ENCODE peak calls at places on chromosomes 13 and 19, in ten cellular contexts. One of them, this sample, is unnamed.

GRCh38 chr13:25743426-25743825 is 308.4 kb downstream of the SHISA2 start:
- DNase-seq in kidney: no peak
- DNase-seq in PC-9: no peak
- DNase-seq in brain microvascular endothelial cell: no peak
- DNase-seq in psoas muscle: no peak
- DNase-seq in dorsolateral prefrontal cortex: no peak
- DNase-seq in body of pancreas: no peak
- DNase-seq in breast epithelium: no peak
- DNase-seq in cardiac muscle cell: no peak
- DNase-seq in OCI-LY7: no peak
- DNase-seq in this sample: no peak

GRCh38 chr19:35513975-35514809 is 743 bp upstream of the DMKN start:
- DNase-seq in kidney: no peak
- DNase-seq in PC-9: peak; percentile 43
- DNase-seq in brain microvascular endothelial cell: no peak
- DNase-seq in psoas muscle: no peak
- DNase-seq in dorsolateral prefrontal cortex: no peak
- DNase-seq in body of pancreas: no peak
- DNase-seq in breast epithelium: no peak
- DNase-seq in cardiac muscle cell: peak; percentile 72
- DNase-seq in OCI-LY7: no peak
- DNase-seq in this sample: no peak

GRCh38 chr13:46845146-46845545 is 48.2 kb upstream of the ESD start:
- DNase-seq in kidney: no peak
- DNase-seq in PC-9: no peak
- DNase-seq in brain microvascular endothelial cell: no peak
- DNase-seq in psoas muscle: no peak
- DNase-seq in dorsolateral prefrontal cortex: no peak
- DNase-seq in body of pancreas: no peak
- DNase-seq in breast epithelium: no peak
- DNase-seq in cardiac muscle cell: no peak
- DNase-seq in OCI-LY7: no peak
- DNase-seq in this sample: no peak

GRCh38 chr13:110426745-110427144 is 119.7 kb downstream of the COL4A2 start:
- DNase-seq in kidney: no peak
- DNase-seq in PC-9: no peak
- DNase-seq in brain microvascular endothelial cell: no peak
- DNase-seq in psoas muscle: no peak
- DNase-seq in dorsolateral prefrontal cortex: no peak
- DNase-seq in body of pancreas: no peak
- DNase-seq in breast epithelium: no peak
- DNase-seq in cardiac muscle cell: no peak
- DNase-seq in OCI-LY7: no peak
- DNase-seq in this sample: no peak

GRCh38 chr13:47853236-47853635 is 147.8 kb downstream of the SUCLA2 start:
- DNase-seq in kidney: no peak
- DNase-seq in PC-9: no peak
- DNase-seq in brain microvascular endothelial cell: peak; percentile 59
- DNase-seq in psoas muscle: no peak
- DNase-seq in dorsolateral prefrontal cortex: no peak
- DNase-seq in body of pancreas: no peak
- DNase-seq in breast epithelium: no peak
- DNase-seq in cardiac muscle cell: peak; percentile 26
- DNase-seq in OCI-LY7: no peak
- DNase-seq in this sample: no peak

GRCh38 chr13:49938274-49938673 is 2.1 kb upstream of the SPRYD7 start:
- DNase-seq in kidney: no peak
- DNase-seq in PC-9: no peak
- DNase-seq in brain microvascular endothelial cell: no peak
- DNase-seq in psoas muscle: no peak
- DNase-seq in dorsolateral prefrontal cortex: no peak
- DNase-seq in body of pancreas: peak; percentile 20
- DNase-seq in breast epithelium: no peak
- DNase-seq in cardiac muscle cell: no peak
- DNase-seq in OCI-LY7: peak; percentile 83
- DNase-seq in this sample: no peak

GRCh38 chr13:35144496-35144895 is 202.4 kb downstream of the NBEA start:
- DNase-seq in kidney: no peak
- DNase-seq in PC-9: peak; percentile 1
- DNase-seq in brain microvascular endothelial cell: peak; percentile 7
- DNase-seq in psoas muscle: no peak
- DNase-seq in dorsolateral prefrontal cortex: no peak
- DNase-seq in body of pancreas: no peak
- DNase-seq in breast epithelium: no peak
- DNase-seq in cardiac muscle cell: peak; percentile 50
- DNase-seq in OCI-LY7: no peak
- DNase-seq in this sample: no peak

GRCh38 chr19:45476349-45476717 is 8.5 kb downstream of the FOSB start:
- DNase-seq in kidney: no peak
- DNase-seq in PC-9: no peak
- DNase-seq in brain microvascular endothelial cell: peak; percentile 60
- DNase-seq in psoas muscle: no peak
- DNase-seq in dorsolateral prefrontal cortex: no peak
- DNase-seq in body of pancreas: no peak
- DNase-seq in breast epithelium: no peak
- DNase-seq in cardiac muscle cell: no peak
- DNase-seq in OCI-LY7: no peak
- DNase-seq in this sample: no peak

GRCh38 chr19:2815923-2816322 is 3.7 kb upstream of the ZNF554 start:
- DNase-seq in kidney: peak; percentile 59
- DNase-seq in PC-9: no peak
- DNase-seq in brain microvascular endothelial cell: no peak
- DNase-seq in psoas muscle: no peak
- DNase-seq in dorsolateral prefrontal cortex: no peak
- DNase-seq in body of pancreas: no peak
- DNase-seq in breast epithelium: no peak
- DNase-seq in cardiac muscle cell: no peak
- DNase-seq in OCI-LY7: no peak
- DNase-seq in this sample: no peak

GRCh38 chr13:37617162-37617561 is 18.6 kb upstream of the POSTN start:
- DNase-seq in kidney: no peak
- DNase-seq in PC-9: peak; percentile 14
- DNase-seq in brain microvascular endothelial cell: peak; percentile 90
- DNase-seq in psoas muscle: no peak
- DNase-seq in dorsolateral prefrontal cortex: no peak
- DNase-seq in body of pancreas: no peak
- DNase-seq in breast epithelium: no peak
- DNase-seq in cardiac muscle cell: peak; percentile 85
- DNase-seq in OCI-LY7: no peak
- DNase-seq in this sample: no peak

GRCh38 chr19:10624585-10624984 is 768 bp upstream of the SLC44A2 start:
- DNase-seq in kidney: no peak
- DNase-seq in PC-9: no peak
- DNase-seq in brain microvascular endothelial cell: no peak
- DNase-seq in psoas muscle: no peak
- DNase-seq in dorsolateral prefrontal cortex: no peak
- DNase-seq in body of pancreas: no peak
- DNase-seq in breast epithelium: no peak
- DNase-seq in cardiac muscle cell: no peak
- DNase-seq in OCI-LY7: no peak
- DNase-seq in this sample: no peak

GRCh38 chr19:10620786-10621185 is 4.6 kb upstream of the SLC44A2 start:
- DNase-seq in kidney: no peak
- DNase-seq in PC-9: no peak
- DNase-seq in brain microvascular endothelial cell: no peak
- DNase-seq in psoas muscle: no peak
- DNase-seq in dorsolateral prefrontal cortex: no peak
- DNase-seq in body of pancreas: no peak
- DNase-seq in breast epithelium: no peak
- DNase-seq in cardiac muscle cell: no peak
- DNase-seq in OCI-LY7: no peak
- DNase-seq in this sample: no peak

GRCh38 chr19:10625762-10626138 is 397 bp downstream of the SLC44A2 start:
- DNase-seq in kidney: no peak
- DNase-seq in PC-9: no peak
- DNase-seq in brain microvascular endothelial cell: no peak
- DNase-seq in psoas muscle: no peak
- DNase-seq in dorsolateral prefrontal cortex: no peak
- DNase-seq in body of pancreas: no peak
- DNase-seq in breast epithelium: no peak
- DNase-seq in cardiac muscle cell: no peak
- DNase-seq in OCI-LY7: no peak
- DNase-seq in this sample: peak; percentile 29

GRCh38 chr19:10621966-10622365 is 3.4 kb upstream of the SLC44A2 start:
- DNase-seq in kidney: no peak
- DNase-seq in PC-9: no peak
- DNase-seq in brain microvascular endothelial cell: no peak
- DNase-seq in psoas muscle: no peak
- DNase-seq in dorsolateral prefrontal cortex: no peak
- DNase-seq in body of pancreas: no peak
- DNase-seq in breast epithelium: no peak
- DNase-seq in cardiac muscle cell: no peak
- DNase-seq in OCI-LY7: no peak
- DNase-seq in this sample: no peak

DNA sequence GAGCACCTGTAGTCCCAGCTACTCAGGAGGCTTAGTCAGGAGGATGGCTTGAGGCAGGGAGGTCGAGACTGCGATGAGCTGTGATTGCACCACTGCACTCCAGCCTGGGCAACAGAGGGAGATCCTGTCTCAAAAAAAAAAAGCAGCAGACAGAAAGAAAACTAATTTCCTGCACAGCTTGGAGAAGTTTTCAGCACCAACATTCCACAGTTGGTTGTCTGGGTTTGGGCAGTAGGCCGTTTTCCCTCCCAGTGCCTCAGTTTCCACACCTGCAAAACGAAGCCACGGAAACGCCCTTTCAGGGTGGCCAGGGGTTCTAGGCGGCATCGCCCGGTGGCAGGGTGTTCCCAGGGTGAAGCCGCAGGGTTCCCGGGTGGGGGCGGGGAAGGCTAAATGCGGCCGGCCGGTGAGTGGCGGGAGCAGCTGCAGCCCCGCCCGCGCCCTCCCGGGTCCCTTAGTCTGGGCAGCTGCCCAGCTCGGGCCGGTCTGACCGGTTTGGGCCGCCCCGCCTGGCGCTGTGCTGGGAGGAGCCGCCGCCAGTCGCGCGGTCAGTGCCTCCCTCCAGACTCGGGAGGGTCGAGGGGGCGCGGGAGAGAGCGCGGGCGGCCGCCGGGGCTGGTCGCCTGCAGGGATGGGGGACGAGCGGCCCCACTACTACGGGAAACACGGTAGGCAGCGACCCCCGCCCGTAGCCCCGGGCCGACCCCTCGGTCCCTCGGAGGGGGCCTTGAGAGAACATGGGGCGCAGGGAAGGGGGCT is at the start of gene SLC44A2:
- DNase-seq in kidney: peak; percentile 95
- DNase-seq in PC-9: peak; percentile 95
- DNase-seq in brain microvascular endothelial cell: peak; percentile 26
- DNase-seq in psoas muscle: peak; percentile 95
- DNase-seq in dorsolateral prefrontal cortex: peak; percentile 75
- DNase-seq in body of pancreas: peak; percentile 96
- DNase-seq in breast epithelium: peak; percentile 80
- DNase-seq in cardiac muscle cell: peak; percentile 75
- DNase-seq in OCI-LY7: no peak
- DNase-seq in this sample: peak; percentile 92
- H3K27ac ChIP-seq in kidney: peak within 1 kb of the TSS; percentile 90
- H3K27ac ChIP-seq in PC-9: peak within 1 kb of the TSS; percentile 56
- H3K27ac ChIP-seq in brain microvascular endothelial cell: no peak within 1 kb of the TSS
- H3K27ac ChIP-seq in psoas muscle: peak within 1 kb of the TSS; percentile 92
- H3K27ac ChIP-seq in dorsolateral prefrontal cortex: peak within 1 kb of the TSS; percentile 96
- H3K27ac ChIP-seq in body of pancreas: peak within 1 kb of the TSS; percentile 95
- H3K27ac ChIP-seq in breast epithelium: peak within 1 kb of the TSS; percentile 92
- H3K27ac ChIP-seq in cardiac muscle cell: peak within 1 kb of the TSS; percentile 8
- H3K27ac ChIP-seq in OCI-LY7: no peak within 1 kb of the TSS
- H3K27ac ChIP-seq in this sample: peak within 1 kb of the TSS; percentile 86

GRCh38 chr13:60411983-60412382 is 15.0 kb downstream of the TDRD3 start:
- DNase-seq in kidney: no peak
- DNase-seq in PC-9: no peak
- DNase-seq in brain microvascular endothelial cell: no peak
- DNase-seq in psoas muscle: no peak
- DNase-seq in dorsolateral prefrontal cortex: no peak
- DNase-seq in body of pancreas: no peak
- DNase-seq in breast epithelium: no peak
- DNase-seq in cardiac muscle cell: peak; percentile 62
- DNase-seq in OCI-LY7: no peak
- DNase-seq in this sample: no peak
- TF ChIP-seq CTCF in kidney: no peak
- TF ChIP-seq CTCF in PC-9: no peak
- TF ChIP-seq CTCF in brain microvascular endothelial cell: no peak
- TF ChIP-seq CTCF in psoas muscle: no peak
- TF ChIP-seq CTCF in dorsolateral prefrontal cortex: no peak
- TF ChIP-seq CTCF in body of pancreas: no peak
- TF ChIP-seq CTCF in breast epithelium: no peak
- TF ChIP-seq CTCF in cardiac muscle cell: no peak
- TF ChIP-seq CTCF in OCI-LY7: no peak
- TF ChIP-seq CTCF in this sample: no peak

GRCh38 chr19:1417681-1418493 is 10.5 kb downstream of the DAZAP1 start:
- DNase-seq in kidney: no peak
- DNase-seq in PC-9: no peak
- DNase-seq in brain microvascular endothelial cell: no peak
- DNase-seq in psoas muscle: no peak
- DNase-seq in dorsolateral prefrontal cortex: no peak
- DNase-seq in body of pancreas: no peak
- DNase-seq in breast epithelium: no peak
- DNase-seq in cardiac muscle cell: no peak
- DNase-seq in OCI-LY7: no peak
- DNase-seq in this sample: no peak
- H3K27ac ChIP-seq in kidney: no peak overlapping the region
- H3K27ac ChIP-seq in PC-9: no peak overlapping the region
- H3K27ac ChIP-seq in brain microvascular endothelial cell: peak overlapping the region; percentile 90
- H3K27ac ChIP-seq in psoas muscle: peak overlapping the region; percentile 85
- H3K27ac ChIP-seq in dorsolateral prefrontal cortex: peak overlapping the region; percentile 87
- H3K27ac ChIP-seq in body of pancreas: peak overlapping the region; percentile 98
- H3K27ac ChIP-seq in breast epithelium: peak overlapping the region; percentile 95
- H3K27ac ChIP-seq in cardiac muscle cell: peak overlapping the region; percentile 28
- H3K27ac ChIP-seq in OCI-LY7: no peak overlapping the region
- H3K27ac ChIP-seq in this sample: peak overlapping the region; percentile 96

GRCh38 chr19:6393982-6394412 is 1.0 kb upstream of the GTF2F1 start:
- DNase-seq in kidney: no peak
- DNase-seq in PC-9: no peak
- DNase-seq in brain microvascular endothelial cell: no peak
- DNase-seq in psoas muscle: no peak
- DNase-seq in dorsolateral prefrontal cortex: no peak
- DNase-seq in body of pancreas: no peak
- DNase-seq in breast epithelium: no peak
- DNase-seq in cardiac muscle cell: no peak
- DNase-seq in OCI-LY7: no peak
- DNase-seq in this sample: no peak

GRCh38 chr19:6394831-6395230 is 1.9 kb upstream of the GTF2F1 start:
- DNase-seq in kidney: no peak
- DNase-seq in PC-9: no peak
- DNase-seq in brain microvascular endothelial cell: no peak
- DNase-seq in psoas muscle: no peak
- DNase-seq in dorsolateral prefrontal cortex: no peak
- DNase-seq in body of pancreas: no peak
- DNase-seq in breast epithelium: no peak
- DNase-seq in cardiac muscle cell: no peak
- DNase-seq in OCI-LY7: no peak
- DNase-seq in this sample: no peak

GRCh38 chr19:6392219-6393073 is 518 bp downstream of the GTF2F1 start:
- DNase-seq in kidney: no peak
- DNase-seq in PC-9: no peak
- DNase-seq in brain microvascular endothelial cell: no peak
- DNase-seq in psoas muscle: no peak
- DNase-seq in dorsolateral prefrontal cortex: no peak
- DNase-seq in body of pancreas: no peak
- DNase-seq in breast epithelium: no peak
- DNase-seq in cardiac muscle cell: no peak
- DNase-seq in OCI-LY7: no peak
- DNase-seq in this sample: no peak

GRCh38 chr19:6396305-6396704 is 3.3 kb upstream of the GTF2F1 start:
- DNase-seq in kidney: no peak
- DNase-seq in PC-9: no peak
- DNase-seq in brain microvascular endothelial cell: no peak
- DNase-seq in psoas muscle: no peak
- DNase-seq in dorsolateral prefrontal cortex: no peak
- DNase-seq in body of pancreas: no peak
- DNase-seq in breast epithelium: no peak
- DNase-seq in cardiac muscle cell: no peak
- DNase-seq in OCI-LY7: no peak
- DNase-seq in this sample: no peak

GRCh38 chr19:6393074-6393981 is at the start of gene GTF2F1:
- DNase-seq in kidney: peak; percentile 98
- DNase-seq in PC-9: peak; percentile 82
- DNase-seq in brain microvascular endothelial cell: peak; percentile 93
- DNase-seq in psoas muscle: peak; percentile 98
- DNase-seq in dorsolateral prefrontal cortex: peak; percentile 93
- DNase-seq in body of pancreas: peak; percentile 90
- DNase-seq in breast epithelium: peak; percentile 89
- DNase-seq in cardiac muscle cell: peak; percentile 98
- DNase-seq in OCI-LY7: peak; percentile 96
- DNase-seq in this sample: peak; percentile 99
- TF ChIP-seq CTCF in kidney: no peak
- TF ChIP-seq CTCF in PC-9: no peak
- TF ChIP-seq CTCF in brain microvascular endothelial cell: peak; percentile 30
- TF ChIP-seq CTCF in psoas muscle: no peak
- TF ChIP-seq CTCF in dorsolateral prefrontal cortex: peak; percentile 51
- TF ChIP-seq CTCF in body of pancreas: peak; percentile 9
- TF ChIP-seq CTCF in breast epithelium: no peak
- TF ChIP-seq CTCF in cardiac muscle cell: no peak
- TF ChIP-seq CTCF in OCI-LY7: peak; percentile 50
- TF ChIP-seq CTCF in this sample: no peak